ENCODE peak calls at places on chromosomes 11 and 22, in five cellular contexts. C is AG04450, N is fibroblast of lung, Z is brain microvascular endothelial cell, S is Calu3. I is an unnamed sample.

GRCh38 chr22:47124451-47124881 is 362.0 kb downstream of the TBC1D22A start:
- DNase-seq in C (no peak), N (no peak), Z (no peak), S (no peak), I (no peak)

GRCh38 chr11:102760355-102761035 is 19.9 kb downstream of the MMP10 start:
- DNase-seq in C (peak), N (peak), Z (peak), S (no peak), I (peak)

GRCh38 chr11:116853461-116854073 is 16.1 kb upstream of the APOA1 start:
- DNase-seq in C (peak), N (peak), Z (peak), S (peak), I (no peak)

GRCh38 chr11:21710791-21711190 is 482.1 kb upstream of the ANO5 start:
- DNase-seq in C (no peak), N (no peak), Z (no peak), S (no peak), I (no peak)

GRCh38 chr11:37544491-37544890 is 946.5 kb upstream of the RAG2 start:
- DNase-seq in C (no peak), N (no peak), Z (no peak), S (no peak), I (peak)

GRCh38 chr11:48103621-48104561 is 112.7 kb upstream of the OR4B1 start:
- DNase-seq in C (no peak), N (peak), Z (no peak), S (peak), I (no peak)

GRCh38 chr11:34405079-34405858 is 33.5 kb upstream of the CAT start:
- DNase-seq in C (no peak), N (peak), Z (peak), S (no peak), I (peak)

GRCh38 chr11:9834281-9834680 is 170.4 kb downstream of the SWAP70 start:
- DNase-seq in C (no peak), N (peak), Z (no peak), S (no peak), I (no peak)

GRCh38 chr11:26847977-26848376 is 126.1 kb upstream of the SLC5A12 start:
- DNase-seq in C (no peak), N (no peak), Z (no peak), S (no peak), I (no peak)

GRCh38 chr11:22713336-22713735 is 46.9 kb downstream of the GAS2 start:
- DNase-seq in C (no peak), N (no peak), Z (no peak), S (no peak), I (no peak)

GRCh38 chr11:134266841-134267251 is 9.3 kb upstream of the GLB1L3 start:
- DNase-seq in C (peak), N (peak), Z (peak), S (no peak), I (peak)

GRCh38 chr11:46489668-46490560 is 98.3 kb upstream of the CHRM4 start:
- DNase-seq in C (peak), N (peak), Z (peak), S (peak), I (no peak)

GRCh38 chr11:131064373-131064991 is 148.2 kb upstream of the SNX19 start:
- DNase-seq in C (peak), N (peak), Z (peak), S (peak), I (peak)

GRCh38 chr11:73140213-73141030 is 1.7 kb downstream of the FCHSD2 start:
- DNase-seq in C (no peak), N (peak), Z (peak), S (peak), I (no peak)

GRCh38 chr11:113926273-113927183 is 21.9 kb downstream of the HTR3B start:
- DNase-seq in C (no peak), N (no peak), Z (no peak), S (no peak), I (no peak)

DNA sequence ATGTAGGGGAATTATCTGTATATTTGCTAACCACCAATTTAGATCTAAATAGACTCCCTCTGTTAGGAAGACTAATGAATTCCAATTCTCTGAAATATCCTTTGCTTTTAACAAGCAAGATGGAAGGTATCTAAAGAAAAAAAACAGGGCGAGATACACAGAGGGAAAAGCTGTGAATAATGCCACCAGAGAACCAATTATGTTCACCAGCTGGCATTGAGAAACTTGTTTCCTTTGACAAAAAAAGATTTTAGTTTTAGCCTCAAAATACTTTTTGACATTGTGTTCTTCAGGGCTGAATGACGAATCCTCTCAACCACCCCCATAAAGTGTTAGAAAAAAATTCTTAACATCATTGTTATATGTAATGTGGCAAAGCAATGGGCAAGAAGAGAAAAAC is 19.0 kb downstream of the HTR3B start:
- DNase-seq in C (no peak), N (no peak), Z (no peak), S (no peak), I (no peak)
- TF ChIP-seq CTCF in C (no peak), N (no peak), Z (no peak), S (no peak), I (no peak)

DNA sequence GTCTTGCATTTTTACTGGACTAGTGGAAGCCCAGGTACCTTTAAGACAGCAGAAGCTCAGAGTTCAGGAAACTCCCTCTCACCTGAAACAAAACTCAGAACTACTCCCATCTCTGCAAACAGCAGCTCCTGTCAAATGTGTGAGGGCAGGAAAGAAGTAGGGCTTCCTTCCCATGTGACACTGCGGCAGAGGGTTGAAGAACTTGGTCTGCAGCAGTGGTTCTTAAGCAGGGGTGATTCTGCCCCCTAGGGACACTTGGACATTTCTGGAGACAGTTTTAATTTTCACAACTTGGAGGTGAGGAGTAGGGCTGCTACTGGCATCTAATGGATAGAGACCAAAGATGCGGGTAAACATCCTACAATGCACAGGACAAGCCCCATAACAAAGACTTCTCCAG is 63.4 kb downstream of the RCN1 start:
- DNase-seq in C (no peak), N (peak), Z (peak), S (peak), I (no peak)
- TF ChIP-seq CTCF in C (peak), N (peak), Z (peak), S (no peak), I (no peak)

GRCh38 chr22:22431271-22432220 is 77.0 kb downstream of the ZNF280B start:
- DNase-seq in C (peak), N (peak), Z (peak), S (peak), I (no peak)
- TF ChIP-seq CTCF in C (peak), N (peak), Z (peak), S (no peak), I (peak)

GRCh38 chr11:66310324-66310723 is 6.5 kb downstream of the CD248 start:
- DNase-seq in C (no peak), N (no peak), Z (no peak), S (no peak), I (no peak)

GRCh38 chr11:66313321-66314185 is 3.3 kb downstream of the CD248 start:
- DNase-seq in C (no peak), N (peak), Z (no peak), S (no peak), I (no peak)

GRCh38 chr11:66311470-66311964 is 5.3 kb downstream of the CD248 start:
- DNase-seq in C (no peak), N (no peak), Z (no peak), S (no peak), I (no peak)

GRCh38 chr11:66312549-66313320 is 4.1 kb downstream of the CD248 start:
- DNase-seq in C (peak), N (peak), Z (peak), S (peak), I (peak)

GRCh38 chr11:66311965-66312548 is 4.8 kb downstream of the CD248 start:
- DNase-seq in C (peak), N (peak), Z (peak), S (peak), I (peak)
- TF ChIP-seq CTCF in C (peak), N (peak), Z (peak), S (peak), I (peak)

DNA sequence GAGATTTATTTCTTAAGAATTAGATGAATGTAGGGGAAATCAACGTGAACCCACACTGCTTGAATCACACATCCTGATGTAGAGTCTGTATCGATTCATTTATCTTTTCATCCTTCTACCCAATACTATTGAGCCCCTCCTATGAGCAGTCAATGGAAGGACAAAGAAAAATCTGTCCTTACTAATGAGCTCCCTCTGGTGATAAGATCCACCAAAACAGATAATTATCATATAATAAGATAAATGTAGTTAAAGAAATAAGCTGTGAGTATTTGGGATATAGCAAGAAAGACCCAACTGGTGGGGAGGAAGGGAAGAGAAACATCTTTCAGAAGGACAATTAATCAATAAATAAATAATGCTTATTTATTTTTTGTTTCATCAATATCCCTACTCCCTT is 385.1 kb upstream of the CCDC90B start:
- DNase-seq in C (no peak), N (no peak), Z (no peak), S (no peak), I (no peak)
- TF ChIP-seq CTCF in C (no peak), N (peak), Z (no peak), S (no peak), I (peak)

GRCh38 chr11:120239713-120240640 is at the start of gene POU2F3:
- DNase-seq in C (no peak), N (no peak), Z (no peak), S (peak), I (no peak)
- TF ChIP-seq CTCF in C (peak), N (peak), Z (peak), S (peak), I (peak)

GRCh38 chr11:87743002-87743401 is 432.2 kb downstream of the RAB38 start:
- DNase-seq in C (no peak), N (no peak), Z (no peak), S (no peak), I (no peak)
- TF ChIP-seq CTCF in C (no peak), N (no peak), Z (peak), S (no peak), I (no peak)

I was measured in AG09319.